ENCODE peak calls at places on chromosome 17, in seven cellular contexts. I, O, Z, D, L, K and N are unnamed samples.

GRCh38 chr17:10697092-10698081 is at the start of the genes ADPRM and SCO1:
- DNase-seq in I (peak; percentile 73), O (peak; percentile 88), Z (peak; percentile 80), D (peak; percentile 93), L (peak; percentile 92), K (peak; percentile 81), N (peak; percentile 95)

GRCh38 chr17:54901230-54901847 is 687 bp downstream of the TOM1L1 start:
- DNase-seq in I (no peak), O (peak; percentile 57), Z (peak; percentile 48), D (peak; percentile 8), L (peak; percentile 16), K (no peak), N (peak; percentile 27)

GRCh38 chr17:75976175-75976848 is 2.7 kb downstream of the ACOX1 start:
- DNase-seq in I (no peak), O (no peak), Z (no peak), D (peak; percentile 23), L (peak; percentile 89), K (no peak), N (no peak)

GRCh38 chr17:2364132-2365116 is 27.1 kb downstream of the SGSM2 start:
- DNase-seq in I (no peak), O (no peak), Z (no peak), D (no peak), L (no peak), K (no peak), N (no peak)

GRCh38 chr17:43529977-43530302 is 16.2 kb downstream of the ETV4 start:
- DNase-seq in I (no peak), O (no peak), Z (no peak), D (no peak), L (no peak), K (no peak), N (no peak)

GRCh38 chr17:19486351-19487008 is 47.2 kb upstream of the SLC47A1 start:
- DNase-seq in I (no peak), O (no peak), Z (no peak), D (no peak), L (no peak), K (no peak), N (no peak)

GRCh38 chr17:59129814-59130213 is 23.1 kb upstream of the TRIM37 start:
- DNase-seq in I (no peak), O (no peak), Z (no peak), D (no peak), L (no peak), K (no peak), N (no peak)

GRCh38 chr17:62840871-62841270 is 32.8 kb upstream of the MARCHF10 start:
- DNase-seq in I (no peak), O (no peak), Z (no peak), D (no peak), L (no peak), K (no peak), N (no peak)

GRCh38 chr17:28249706-28250105 is 69.3 kb upstream of the TMEM97 start:
- DNase-seq in I (no peak), O (no peak), Z (no peak), D (no peak), L (no peak), K (no peak), N (no peak)

GRCh38 chr17:1228752-1229353 is 41.4 kb upstream of the BHLHA9 start:
- DNase-seq in I (no peak), O (no peak), Z (no peak), D (no peak), L (no peak), K (no peak), N (peak; percentile 72)

GRCh38 chr17:9217151-9218067 is 196.1 kb downstream of the NTN1 start:
- DNase-seq in I (no peak), O (no peak), Z (no peak), D (peak; percentile 62), L (peak; percentile 18), K (no peak), N (peak; percentile 63)

GRCh38 chr17:7932949-7933348 is 943 bp downstream of the CNTROB start:
- DNase-seq in I (no peak), O (peak; percentile 90), Z (no peak), D (peak; percentile 61), L (peak; percentile 21), K (no peak), N (no peak)

GRCh38 chr17:55672585-55673501 is 49.8 kb downstream of the TMEM100 start:
- DNase-seq in I (no peak), O (no peak), Z (no peak), D (no peak), L (no peak), K (no peak), N (no peak)

GRCh38 chr17:3827124-3827773 is 18.8 kb downstream of the NCBP3 start:
- DNase-seq in I (no peak), O (peak; percentile 75), Z (peak; percentile 58), D (peak; percentile 66), L (peak; percentile 79), K (no peak), N (peak; percentile 61)

GRCh38 chr17:51035436-51035835 is 85.2 kb downstream of the SPAG9 start:
- DNase-seq in I (no peak), O (no peak), Z (no peak), D (peak; percentile 91), L (no peak), K (no peak), N (no peak)

GRCh38 chr17:57337390-57337789 is 81.1 kb downstream of the MSI2 start:
- DNase-seq in I (no peak), O (no peak), Z (no peak), D (no peak), L (no peak), K (no peak), N (no peak)

GRCh38 chr17:41754066-41754465 is 19.6 kb upstream of the HAP1 start:
- DNase-seq in I (no peak), O (no peak), Z (no peak), D (no peak), L (no peak), K (no peak), N (no peak)

GRCh38 chr17:76276069-76276431 is 10.9 kb downstream of the UBALD2 start:
- DNase-seq in I (no peak), O (no peak), Z (no peak), D (no peak), L (no peak), K (no peak), N (peak; percentile 42)

GRCh38 chr17:71511266-71511995 is 609.4 kb upstream of the SOX9 start:
- DNase-seq in I (no peak), O (no peak), Z (no peak), D (no peak), L (no peak), K (no peak), N (no peak)

GRCh38 chr17:71519285-71519684 is 601.5 kb upstream of the SOX9 start:
- DNase-seq in I (no peak), O (no peak), Z (no peak), D (no peak), L (no peak), K (no peak), N (no peak)

GRCh38 chr17:71521724-71522123 is 599.1 kb upstream of the SOX9 start:
- DNase-seq in I (no peak), O (no peak), Z (no peak), D (no peak), L (no peak), K (no peak), N (no peak)

DNA sequence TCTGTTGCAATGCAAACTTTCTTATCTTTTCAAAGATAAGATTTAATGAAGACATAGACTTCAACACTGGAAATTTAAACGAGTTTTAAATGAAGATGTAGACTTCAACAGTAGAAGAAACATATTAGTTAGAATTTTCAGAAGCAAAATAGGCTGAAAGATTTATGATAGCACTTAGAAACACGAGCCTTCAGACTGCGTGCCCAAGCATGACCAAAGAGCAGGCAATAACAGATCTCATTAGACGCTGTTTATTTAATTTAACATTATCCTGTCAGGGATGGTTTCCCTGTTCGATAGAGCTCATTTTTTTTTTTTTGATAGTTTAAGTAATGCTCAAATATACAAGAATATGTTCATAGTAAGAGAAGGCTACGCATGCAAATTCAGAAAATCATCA is 604.7 kb upstream of the SOX9 start:
- DNase-seq in I (no peak), O (no peak), Z (no peak), D (no peak), L (no peak), K (no peak), N (peak; percentile 17)
- TF ChIP-seq RAD21 in I (no peak), O (no peak), Z (no peak), D (no peak), L (no peak), K (no peak), N (no peak)

DNA sequence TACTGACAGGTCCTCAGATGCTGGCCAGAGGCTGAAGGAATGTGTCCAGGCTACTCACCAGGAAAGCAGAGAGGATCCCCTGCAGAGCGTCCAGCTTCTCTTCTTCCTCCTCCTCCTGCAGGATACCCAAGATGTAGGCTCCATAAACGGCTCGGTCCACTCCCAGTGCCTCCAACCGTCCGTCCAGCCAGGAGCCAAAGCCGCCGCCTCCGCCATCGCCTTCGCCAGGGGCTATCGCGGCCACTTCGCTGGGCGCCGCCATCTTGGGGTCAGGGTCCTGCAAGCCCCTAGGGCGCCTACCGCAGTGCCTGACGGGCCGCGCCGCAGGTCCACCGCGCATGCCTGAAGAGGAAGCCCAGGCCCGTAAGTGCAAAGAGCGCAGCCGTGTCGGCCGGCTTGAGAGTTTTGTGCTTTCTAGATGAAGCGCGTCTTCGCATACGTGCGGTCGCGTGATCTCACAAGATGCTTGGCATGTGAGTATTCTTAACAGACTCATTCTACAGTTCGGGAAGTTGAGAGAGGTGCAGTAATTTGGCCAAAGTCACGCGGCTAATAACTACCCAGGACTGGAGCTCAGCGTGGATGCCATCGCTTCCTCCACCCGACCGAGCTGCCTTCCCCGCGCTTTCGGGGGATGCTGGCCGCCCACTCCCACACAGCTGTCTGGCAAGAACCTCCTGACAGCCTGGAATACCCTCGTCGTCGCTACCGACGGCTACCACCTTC is at the start of gene CCDC43:
- DNase-seq in I (peak; percentile 75), O (peak; percentile 97), Z (peak; percentile 90), D (peak; percentile 96), L (peak; percentile 90), K (peak; percentile 75), N (peak; percentile 96)
- TF ChIP-seq RAD21 in I (no peak), O (no peak), Z (no peak), D (no peak), L (peak; percentile 36), K (peak; percentile 8), N (no peak)

GRCh38 chr17:79023180-79023705 is 726 bp upstream of the C1QTNF1 start:
- DNase-seq in I (no peak), O (no peak), Z (no peak), D (no peak), L (no peak), K (no peak), N (no peak)
- TF ChIP-seq RAD21 in I (no peak), O (no peak), Z (no peak), D (no peak), L (no peak), K (no peak), N (no peak)

DNA sequence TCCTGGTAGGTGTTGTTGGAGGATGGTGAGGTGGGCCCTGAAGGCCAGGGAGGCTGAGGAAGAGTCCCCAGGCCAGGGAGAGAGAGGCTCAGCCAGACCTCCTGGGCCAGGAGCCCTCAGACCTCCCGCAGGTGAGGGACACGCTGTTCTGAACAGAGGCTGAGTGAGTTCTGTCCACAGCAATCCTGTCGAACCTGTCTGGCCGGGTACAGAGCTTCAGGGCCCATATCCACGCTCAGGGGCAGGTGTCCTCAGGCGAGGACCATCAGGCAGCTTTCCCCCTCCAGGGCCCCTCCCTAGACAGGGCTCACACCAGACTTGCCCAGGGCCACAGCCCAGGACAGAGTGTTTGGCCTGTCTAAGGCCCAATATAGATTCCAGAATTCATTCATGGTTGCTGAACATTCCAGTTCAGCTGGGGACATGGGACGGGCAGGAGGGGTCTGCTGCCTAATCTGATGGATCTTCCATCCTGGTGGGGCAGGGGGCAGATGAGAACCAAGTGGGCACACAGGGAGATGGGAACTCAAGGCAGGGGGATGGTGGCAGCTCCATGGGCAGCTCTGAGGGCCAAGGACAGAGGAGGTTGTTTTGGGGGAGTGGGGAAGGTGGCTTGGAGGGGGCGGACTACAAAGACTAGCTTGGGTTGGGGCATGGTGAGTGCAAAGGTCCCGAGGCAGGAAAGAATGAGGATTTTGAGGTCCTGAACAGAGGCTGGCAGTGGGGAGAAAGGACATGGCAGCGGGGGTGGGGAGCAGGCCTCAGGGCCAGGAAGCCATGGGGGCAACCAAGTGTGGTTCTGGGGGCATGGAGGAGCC is 23.4 kb upstream of the MPRIP start:
- DNase-seq in I (no peak), O (no peak), Z (no peak), D (no peak), L (no peak), K (no peak), N (no peak)
- TF ChIP-seq RAD21 in I (no peak), O (no peak), Z (no peak), D (no peak), L (no peak), K (no peak), N (no peak)